ENCODE peak calls at places on chromosomes 5 and 9, in six cellular contexts. U is endothelial cell of umbilical vein; S is lung microvascular endothelial cell; V is sciatic nerve; A is LoVo; J is CD8-positive, alpha-beta T cell. Q is an unnamed sample.

GRCh38 chr9:135216666-135217431 is 129.4 kb downstream of the OLFM1 start:
- DNase-seq in V (no peak), J (no peak), A (no peak), U (no peak), S (no peak), Q (no peak)

GRCh38 chr9:22228542-22228941 is 218.1 kb upstream of the DMRTA1 start:
- DNase-seq in S (peak; percentile 28), V (no peak), J (no peak), A (no peak), U (peak; percentile 31), Q (no peak)

GRCh38 chr5:68352166-68352565 is 136.6 kb downstream of the PIK3R1 start:
- DNase-seq in S (no peak), A (no peak), V (no peak), U (peak; percentile 86), J (no peak), Q (no peak)

GRCh38 chr5:133453825-133454224 is 158.5 kb downstream of the FSTL4 start:
- DNase-seq in U (no peak), A (no peak), J (no peak), S (peak; percentile 12), V (no peak), Q (no peak)

GRCh38 chr9:110753734-110754231 is 85.2 kb downstream of the MUSK start:
- DNase-seq in A (no peak), U (no peak), J (no peak), S (no peak), V (no peak), Q (no peak)

GRCh38 chr5:109756543-109757186 is 66.9 kb downstream of the MAN2A1 start:
- DNase-seq in S (peak; percentile 80), J (no peak), U (no peak), V (no peak), A (no peak), Q (no peak)

GRCh38 chr5:204462-204861 is 13.2 kb downstream of the LRRC14B start:
- DNase-seq in V (no peak), J (no peak), A (no peak), U (no peak), S (no peak), Q (no peak)

GRCh38 chr9:130824079-130824478 is 11.0 kb upstream of the ABL1 start:
- DNase-seq in J (no peak), A (no peak), V (no peak), U (no peak), S (no peak), Q (no peak)

GRCh38 chr9:137044502-137045177 is 1.3 kb downstream of the NPDC1 start:
- DNase-seq in A (no peak), V (no peak), U (peak; percentile 31), J (no peak), S (no peak), Q (no peak)

GRCh38 chr5:40660751-40661150 is 19.0 kb upstream of the PTGER4 start:
- DNase-seq in J (no peak), U (no peak), S (no peak), V (no peak), A (no peak), Q (no peak)

GRCh38 chr5:157708866-157709265 is 22.4 kb upstream of the THG1L start:
- DNase-seq in A (no peak), V (no peak), J (no peak), U (no peak), S (no peak), Q (no peak)

GRCh38 chr5:88290801-88291200 is 22.2 kb upstream of the TMEM161B start:
- DNase-seq in U (no peak), V (no peak), J (no peak), A (no peak), S (no peak), Q (no peak)

GRCh38 chr9:136404801-136405136 is 4.8 kb upstream of the SNAPC4 start:
- DNase-seq in S (no peak), V (no peak), A (no peak), U (no peak), J (no peak), Q (no peak)

GRCh38 chr5:44875661-44876250 is 67.0 kb downstream of the MRPS30 start:
- DNase-seq in U (peak; percentile 89), S (peak; percentile 48), A (peak; percentile 87), V (no peak), J (no peak), Q (no peak)

GRCh38 chr5:132215329-132215728 is 12.3 kb downstream of the P4HA2 start:
- DNase-seq in U (peak; percentile 80), S (peak; percentile 58), A (peak; percentile 48), V (peak; percentile 91), J (no peak), Q (no peak)

GRCh38 chr5:137630972-137631370 is 104.9 kb downstream of the KLHL3 start:
- DNase-seq in A (no peak), V (no peak), J (no peak), U (peak; percentile 14), S (no peak), Q (no peak)

GRCh38 chr9:137716694-137717287 is 98.0 kb downstream of the EHMT1 start:
- DNase-seq in V (peak; percentile 45), J (no peak), A (no peak), S (no peak), U (no peak), Q (no peak)

GRCh38 chr5:134226441-134227192 is 744 bp upstream of the PPP2CA start:
- DNase-seq in V (peak; percentile 76), J (peak; percentile 78), A (no peak), U (peak; percentile 12), S (peak; percentile 20), Q (peak; percentile 67)

GRCh38 chr5:166358127-166358840 is 1933.2 kb upstream of the WWC1 start:
- DNase-seq in J (no peak), V (no peak), S (no peak), A (no peak), U (peak; percentile 4), Q (no peak)

GRCh38 chr9:112051812-112052211 is 123.3 kb downstream of the SUSD1 start:
- DNase-seq in S (no peak), V (no peak), A (no peak), U (no peak), J (no peak), Q (no peak)

GRCh38 chr9:123450096-123450495 is 94.1 kb downstream of the CRB2 start:
- DNase-seq in S (no peak), A (no peak), V (peak; percentile 42), J (no peak), U (no peak), Q (no peak)

GRCh38 chr9:134637241-134637640 is 4.4 kb upstream of the COL5A1 start:
- DNase-seq in J (no peak), V (peak; percentile 73), A (no peak), U (no peak), S (no peak), Q (no peak)

GRCh38 chr9:126160067-126160853 is 166.4 kb upstream of the MVB12B start:
- DNase-seq in J (no peak), U (no peak), V (no peak), S (no peak), A (no peak), Q (no peak)

GRCh38 chr9:129109952-129110739 is 447 bp downstream of the CRAT start:
- DNase-seq in S (peak; percentile 29), J (no peak), V (no peak), A (no peak), U (no peak), Q (no peak)

GRCh38 chr5:72884911-72885310 is 68.5 kb downstream of the TNPO1 start:
- DNase-seq in S (no peak), U (no peak), J (no peak), V (no peak), A (no peak), Q (no peak)

GRCh38 chr9:86828631-86829030 is 118.7 kb downstream of the GAS1 start:
- DNase-seq in V (no peak), U (no peak), S (no peak), J (no peak), A (no peak), Q (no peak)

GRCh38 chr5:142109356-142110045 is 922 bp downstream of the NDFIP1 start:
- DNase-seq in J (peak; percentile 53), V (no peak), A (no peak), U (peak; percentile 55), S (peak; percentile 28), Q (no peak)

GRCh38 chr9:91119679-91120078 is 242.0 kb downstream of the AUH start:
- DNase-seq in J (no peak), S (no peak), U (no peak), V (no peak), A (no peak), Q (no peak)

GRCh38 chr5:26869781-26870180 is 168.6 kb downstream of the CDH9 start:
- DNase-seq in S (no peak), J (no peak), V (no peak), U (no peak), A (no peak), Q (no peak)

GRCh38 chr5:133121080-133121479 is 69.3 kb downstream of the HSPA4 start:
- DNase-seq in A (no peak), U (no peak), V (no peak), J (no peak), S (no peak), Q (no peak)

GRCh38 chr5:100902406-100903035 is 561 bp downstream of the ST8SIA4 start:
- DNase-seq in S (peak; percentile 49), V (no peak), U (peak; percentile 65), J (peak; percentile 17), A (no peak), Q (no peak)

GRCh38 chr9:123426406-123426805 is 70.4 kb downstream of the CRB2 start:
- DNase-seq in U (no peak), S (no peak), A (no peak), J (no peak), V (no peak), Q (no peak)

GRCh38 chr9:18390393-18390792 is 83.6 kb upstream of the ADAMTSL1 start:
- DNase-seq in U (no peak), S (no peak), J (no peak), A (no peak), V (no peak), Q (no peak)

GRCh38 chr9:14043491-14043890 is 270.4 kb downstream of the NFIB start:
- DNase-seq in J (no peak), U (no peak), A (no peak), S (no peak), V (no peak), Q (no peak)

GRCh38 chr9:75775966-75776691 is 114.3 kb upstream of the PCSK5 start:
- DNase-seq in U (no peak), J (no peak), A (no peak), S (no peak), V (no peak), Q (no peak)

GRCh38 chr9:128552744-128553221 is 396 bp downstream of the SPTAN1 start:
- DNase-seq in V (peak; percentile 81), S (peak; percentile 45), U (peak; percentile 43), A (peak; percentile 29), J (peak; percentile 50), Q (no peak)

GRCh38 chr5:71662381-71662780 is 56.7 kb upstream of the CARTPT start:
- DNase-seq in S (no peak), A (no peak), V (no peak), J (no peak), U (no peak), Q (no peak)

GRCh38 chr9:113461285-113461684 is 2.2 kb upstream of the RGS3 start:
- DNase-seq in V (no peak), S (no peak), U (no peak), J (no peak), A (no peak), Q (no peak)